ENCODE peak calls at places on chromosomes 16 and 17, in four cellular contexts. R is tibial nerve, S is HepG2, A is AML-193. P is an unnamed sample.

GRCh38 chr16:19242987-19243386 is 42.5 kb upstream of the CLEC19A start:
- DNase-seq in R (no peak), S (no peak), A (no peak), P (no peak)

GRCh38 chr16:17511340-17511739 is 40.6 kb upstream of the XYLT1 start:
- DNase-seq in R (no peak), S (no peak), A (no peak), P (no peak)

GRCh38 chr17:15321556-15322250 is 19.7 kb downstream of the TEKT3 start:
- DNase-seq in R (no peak), S (no peak), A (no peak), P (no peak)

GRCh38 chr16:76535-77272 is 1.3 kb upstream of the MPG start:
- DNase-seq in R (peak; percentile 73), S (peak; percentile 66), A (peak; percentile 7), P (peak; percentile 46)

GRCh38 chr16:80120899-80121521 is 419.8 kb upstream of the DYNLRB2 start:
- DNase-seq in R (no peak), S (no peak), A (no peak), P (no peak)

GRCh38 chr17:82943751-82944150 is 103.9 kb upstream of the ZNF750 start:
- DNase-seq in R (no peak), S (no peak), A (no peak), P (no peak)

GRCh38 chr16:30711712-30712111 is 12.7 kb downstream of the SRCAP start:
- DNase-seq in R (no peak), S (no peak), A (no peak), P (no peak)

GRCh38 chr16:12411521-12411920 is 392.2 kb downstream of the CPPED1 start:
- DNase-seq in R (no peak), S (no peak), A (no peak), P (no peak)

GRCh38 chr16:78198299-78198698 is 98.8 kb downstream of the WWOX start:
- DNase-seq in R (no peak), S (no peak), A (no peak), P (no peak)

GRCh38 chr16:23423496-23424049 is 29.4 kb downstream of the COG7 start:
- DNase-seq in R (peak; percentile 48), S (peak; percentile 21), A (no peak), P (peak; percentile 88)

GRCh38 chr16:78773316-78773715 is 673.9 kb downstream of the WWOX start:
- DNase-seq in R (no peak), S (no peak), A (no peak), P (no peak)

GRCh38 chr16:67552476-67552875 is 9.8 kb upstream of the CTCF start:
- DNase-seq in R (no peak), S (no peak), A (no peak), P (no peak)

GRCh38 chr17:33121756-33122155 is 130.1 kb downstream of the SPACA3 start:
- DNase-seq in R (no peak), S (no peak), A (no peak), P (no peak)

GRCh38 chr16:81076566-81077076 is 417 bp downstream of the C16orf46 start:
- DNase-seq in R (peak; percentile 85), S (peak; percentile 79), A (peak; percentile 83), P (peak; percentile 91)

GRCh38 chr17:50949128-50950001 is 83.2 kb upstream of the TOB1 start:
- DNase-seq in R (peak; percentile 12), S (no peak), A (no peak), P (no peak)

GRCh38 chr16:30144017-30144416 is 21.0 kb upstream of the MAPK3 start:
- DNase-seq in R (no peak), S (no peak), A (no peak), P (no peak)

P was measured in A673.